ENCODE peak calls at places on chromosomes 5 and 9, in ten cellular contexts. One of them, this sample, is unnamed.
A peak's percentile ranks its signal among the peaks of the same experiment; 100 is the strongest.

GRCh38 chr9:27945386-27945785 is 372.1 kb upstream of the C9orf72 start:
- DNase-seq in A549: no peak
- DNase-seq in CD4-positive, CD25-positive, alpha-beta regulatory T cell: no peak
- DNase-seq in heart left ventricle: no peak
- DNase-seq in tibial nerve: no peak
- DNase-seq in upper lobe of left lung: no peak
- DNase-seq in CD8-positive, alpha-beta T cell: no peak
- DNase-seq in SK-N-SH: no peak
- DNase-seq in GM23338: no peak
- DNase-seq in uterus: no peak
- DNase-seq in this sample: no peak

GRCh38 chr5:157606046-157606445 is 30.5 kb upstream of the ADAM19 start:
- DNase-seq in CD8-positive, alpha-beta T cell: no peak
- DNase-seq in tibial nerve: no peak
- DNase-seq in upper lobe of left lung: no peak
- DNase-seq in A549: no peak
- DNase-seq in CD4-positive, CD25-positive, alpha-beta regulatory T cell: no peak
- DNase-seq in uterus: no peak
- DNase-seq in GM23338: no peak
- DNase-seq in heart left ventricle: no peak
- DNase-seq in SK-N-SH: peak; percentile 19
- DNase-seq in this sample: no peak

GRCh38 chr5:159095882-159096554 is 3.7 kb downstream of the EBF1 start:
- DNase-seq in upper lobe of left lung: no peak
- DNase-seq in CD8-positive, alpha-beta T cell: no peak
- DNase-seq in uterus: no peak
- DNase-seq in heart left ventricle: no peak
- DNase-seq in A549: no peak
- DNase-seq in SK-N-SH: no peak
- DNase-seq in GM23338: peak; percentile 52
- DNase-seq in tibial nerve: no peak
- DNase-seq in CD4-positive, CD25-positive, alpha-beta regulatory T cell: no peak
- DNase-seq in this sample: no peak

GRCh38 chr5:73591102-73591695 is 25.7 kb downstream of the UTP15 start:
- DNase-seq in heart left ventricle: peak; percentile 54
- DNase-seq in GM23338: peak; percentile 85
- DNase-seq in uterus: peak; percentile 65
- DNase-seq in A549: peak; percentile 64
- DNase-seq in upper lobe of left lung: no peak
- DNase-seq in CD8-positive, alpha-beta T cell: peak; percentile 16
- DNase-seq in tibial nerve: peak; percentile 92
- DNase-seq in CD4-positive, CD25-positive, alpha-beta regulatory T cell: peak; percentile 42
- DNase-seq in SK-N-SH: peak; percentile 54
- DNase-seq in this sample: peak; percentile 27

GRCh38 chr9:3528466-3528865 is 2.7 kb upstream of the RFX3 start:
- DNase-seq in GM23338: no peak
- DNase-seq in CD8-positive, alpha-beta T cell: peak; percentile 20
- DNase-seq in A549: no peak
- DNase-seq in SK-N-SH: no peak
- DNase-seq in uterus: no peak
- DNase-seq in heart left ventricle: no peak
- DNase-seq in tibial nerve: no peak
- DNase-seq in upper lobe of left lung: no peak
- DNase-seq in CD4-positive, CD25-positive, alpha-beta regulatory T cell: peak; percentile 37
- DNase-seq in this sample: peak; percentile 35

GRCh38 chr5:110463116-110463515 is 263.4 kb downstream of the TMEM232 start:
- DNase-seq in uterus: no peak
- DNase-seq in tibial nerve: no peak
- DNase-seq in heart left ventricle: no peak
- DNase-seq in SK-N-SH: no peak
- DNase-seq in GM23338: no peak
- DNase-seq in A549: no peak
- DNase-seq in CD4-positive, CD25-positive, alpha-beta regulatory T cell: no peak
- DNase-seq in upper lobe of left lung: no peak
- DNase-seq in CD8-positive, alpha-beta T cell: no peak
- DNase-seq in this sample: no peak

GRCh38 chr5:154826-155225 is 36.5 kb upstream of the LRRC14B start:
- DNase-seq in heart left ventricle: no peak
- DNase-seq in CD4-positive, CD25-positive, alpha-beta regulatory T cell: no peak
- DNase-seq in CD8-positive, alpha-beta T cell: no peak
- DNase-seq in SK-N-SH: peak; percentile 7
- DNase-seq in tibial nerve: no peak
- DNase-seq in upper lobe of left lung: no peak
- DNase-seq in uterus: no peak
- DNase-seq in A549: no peak
- DNase-seq in GM23338: no peak
- DNase-seq in this sample: no peak

GRCh38 chr5:115559524-115559923 is 14.9 kb upstream of the FEM1C start:
- DNase-seq in tibial nerve: no peak
- DNase-seq in uterus: no peak
- DNase-seq in heart left ventricle: no peak
- DNase-seq in SK-N-SH: no peak
- DNase-seq in GM23338: no peak
- DNase-seq in A549: no peak
- DNase-seq in CD4-positive, CD25-positive, alpha-beta regulatory T cell: no peak
- DNase-seq in upper lobe of left lung: no peak
- DNase-seq in CD8-positive, alpha-beta T cell: no peak
- DNase-seq in this sample: no peak

GRCh38 chr5:5826911-5827310 is 404.4 kb downstream of the ICE1 start:
- DNase-seq in A549: no peak
- DNase-seq in GM23338: no peak
- DNase-seq in SK-N-SH: no peak
- DNase-seq in CD4-positive, CD25-positive, alpha-beta regulatory T cell: no peak
- DNase-seq in heart left ventricle: no peak
- DNase-seq in tibial nerve: no peak
- DNase-seq in upper lobe of left lung: no peak
- DNase-seq in CD8-positive, alpha-beta T cell: no peak
- DNase-seq in uterus: no peak
- DNase-seq in this sample: no peak

GRCh38 chr9:76567086-76567485 is 108.1 kb downstream of the GCNT1 start:
- DNase-seq in GM23338: no peak
- DNase-seq in uterus: no peak
- DNase-seq in heart left ventricle: no peak
- DNase-seq in A549: no peak
- DNase-seq in CD4-positive, CD25-positive, alpha-beta regulatory T cell: no peak
- DNase-seq in tibial nerve: no peak
- DNase-seq in SK-N-SH: no peak
- DNase-seq in CD8-positive, alpha-beta T cell: no peak
- DNase-seq in upper lobe of left lung: no peak
- DNase-seq in this sample: no peak

GRCh38 chr5:169656125-169656990 is 19.3 kb downstream of the DOCK2 start:
- DNase-seq in GM23338: no peak
- DNase-seq in CD8-positive, alpha-beta T cell: no peak
- DNase-seq in A549: no peak
- DNase-seq in SK-N-SH: no peak
- DNase-seq in upper lobe of left lung: peak; percentile 6
- DNase-seq in CD4-positive, CD25-positive, alpha-beta regulatory T cell: no peak
- DNase-seq in uterus: no peak
- DNase-seq in heart left ventricle: no peak
- DNase-seq in tibial nerve: no peak
- DNase-seq in this sample: no peak

GRCh38 chr5:78320461-78320860 is 26.0 kb upstream of the AP3B1 start:
- DNase-seq in GM23338: peak; percentile 67
- DNase-seq in SK-N-SH: peak; percentile 26
- DNase-seq in CD4-positive, CD25-positive, alpha-beta regulatory T cell: peak; percentile 1
- DNase-seq in A549: no peak
- DNase-seq in uterus: no peak
- DNase-seq in heart left ventricle: no peak
- DNase-seq in CD8-positive, alpha-beta T cell: no peak
- DNase-seq in upper lobe of left lung: no peak
- DNase-seq in tibial nerve: peak; percentile 9
- DNase-seq in this sample: no peak

GRCh38 chr5:102932781-102933180 is 177.7 kb downstream of the PAM start:
- DNase-seq in A549: no peak
- DNase-seq in CD8-positive, alpha-beta T cell: no peak
- DNase-seq in tibial nerve: no peak
- DNase-seq in CD4-positive, CD25-positive, alpha-beta regulatory T cell: no peak
- DNase-seq in heart left ventricle: no peak
- DNase-seq in SK-N-SH: no peak
- DNase-seq in uterus: no peak
- DNase-seq in upper lobe of left lung: no peak
- DNase-seq in GM23338: no peak
- DNase-seq in this sample: no peak

GRCh38 chr5:31811210-31811609 is 172.3 kb downstream of the PDZD2 start:
- DNase-seq in GM23338: no peak
- DNase-seq in A549: peak; percentile 72
- DNase-seq in upper lobe of left lung: no peak
- DNase-seq in heart left ventricle: no peak
- DNase-seq in tibial nerve: no peak
- DNase-seq in SK-N-SH: no peak
- DNase-seq in uterus: no peak
- DNase-seq in CD8-positive, alpha-beta T cell: no peak
- DNase-seq in CD4-positive, CD25-positive, alpha-beta regulatory T cell: no peak
- DNase-seq in this sample: no peak

GRCh38 chr5:171534009-171534895 is 114.8 kb downstream of the FGF18 start:
- DNase-seq in tibial nerve: no peak
- DNase-seq in GM23338: no peak
- DNase-seq in uterus: no peak
- DNase-seq in CD8-positive, alpha-beta T cell: no peak
- DNase-seq in A549: no peak
- DNase-seq in SK-N-SH: no peak
- DNase-seq in upper lobe of left lung: no peak
- DNase-seq in CD4-positive, CD25-positive, alpha-beta regulatory T cell: no peak
- DNase-seq in heart left ventricle: no peak
- DNase-seq in this sample: no peak

GRCh38 chr9:36781532-36781931 is 208.8 kb downstream of the MELK start:
- DNase-seq in CD4-positive, CD25-positive, alpha-beta regulatory T cell: no peak
- DNase-seq in A549: no peak
- DNase-seq in tibial nerve: no peak
- DNase-seq in upper lobe of left lung: no peak
- DNase-seq in uterus: no peak
- DNase-seq in CD8-positive, alpha-beta T cell: no peak
- DNase-seq in SK-N-SH: no peak
- DNase-seq in GM23338: no peak
- DNase-seq in heart left ventricle: no peak
- DNase-seq in this sample: no peak

DNA sequence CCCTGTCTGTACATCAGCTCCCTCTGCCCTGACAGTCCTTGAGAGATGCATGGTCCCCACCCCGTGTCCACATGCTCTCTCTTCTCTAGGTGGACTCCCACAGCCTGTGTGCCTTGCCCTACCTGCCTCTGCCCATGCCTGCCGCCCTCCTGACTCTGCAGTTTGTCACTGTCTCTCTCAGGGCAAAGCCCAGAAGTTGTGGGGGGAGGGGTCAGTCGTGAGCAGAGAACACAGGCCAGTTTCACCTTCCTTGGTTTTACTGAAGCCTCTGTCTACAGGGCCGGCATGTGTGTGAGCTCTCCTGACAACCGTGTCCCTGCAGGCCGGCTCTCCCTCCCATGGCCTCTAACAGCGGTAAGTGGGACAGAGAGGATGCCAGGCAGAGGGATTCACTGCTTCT is 43.5 kb upstream of the SLC25A51 start:
- DNase-seq in heart left ventricle: no peak
- DNase-seq in uterus: no peak
- DNase-seq in CD8-positive, alpha-beta T cell: no peak
- DNase-seq in GM23338: no peak
- DNase-seq in A549: no peak
- DNase-seq in CD4-positive, CD25-positive, alpha-beta regulatory T cell: no peak
- DNase-seq in tibial nerve: no peak
- DNase-seq in SK-N-SH: no peak
- DNase-seq in upper lobe of left lung: no peak
- DNase-seq in this sample: no peak
- H3K27ac ChIP-seq in heart left ventricle: no peak overlapping the region
- H3K27ac ChIP-seq in uterus: no peak overlapping the region
- H3K27ac ChIP-seq in CD8-positive, alpha-beta T cell: no peak overlapping the region
- H3K27ac ChIP-seq in GM23338: no peak overlapping the region
- H3K27ac ChIP-seq in A549: peak overlapping the region; percentile 91
- H3K27ac ChIP-seq in CD4-positive, CD25-positive, alpha-beta regulatory T cell: no peak overlapping the region
- H3K27ac ChIP-seq in tibial nerve: no peak overlapping the region
- H3K27ac ChIP-seq in SK-N-SH: no peak overlapping the region
- H3K27ac ChIP-seq in upper lobe of left lung: no peak overlapping the region
- H3K27ac ChIP-seq in this sample: no peak overlapping the region

DNA sequence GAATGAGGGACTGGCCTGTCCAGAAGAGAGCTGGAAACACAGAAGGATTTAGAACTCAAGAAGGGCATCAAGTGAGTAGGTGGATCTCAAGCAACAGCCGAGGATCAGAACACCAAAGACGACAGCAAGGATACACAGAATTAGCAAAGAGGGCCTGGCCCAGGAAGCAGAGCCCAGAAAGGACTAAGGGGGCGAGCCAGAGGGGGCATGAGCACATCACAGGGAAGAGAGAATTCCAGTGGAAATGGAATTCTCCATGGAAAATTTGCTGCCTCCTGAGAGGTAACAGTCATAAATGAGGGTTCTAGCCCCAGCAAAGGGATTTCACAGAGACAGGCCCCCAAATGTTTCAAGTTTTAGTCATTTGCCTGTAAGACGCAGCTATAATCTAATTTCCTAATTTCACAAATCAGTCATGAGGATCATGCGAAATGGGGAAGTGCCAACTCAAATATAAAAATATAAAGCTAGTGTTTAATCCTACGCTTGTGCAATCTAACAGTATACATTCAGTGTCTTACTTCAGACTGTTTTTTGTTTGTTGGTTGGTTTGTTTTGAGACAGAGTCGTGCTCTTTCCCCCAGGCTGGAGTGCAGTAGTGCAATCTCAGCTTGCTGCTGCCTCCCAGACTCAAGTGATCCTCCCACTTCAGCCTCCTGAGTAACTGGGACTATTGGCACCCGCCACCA is 46.7 kb downstream of the FNBP1 start:
- DNase-seq in CD4-positive, CD25-positive, alpha-beta regulatory T cell: no peak
- DNase-seq in tibial nerve: no peak
- DNase-seq in CD8-positive, alpha-beta T cell: no peak
- DNase-seq in upper lobe of left lung: no peak
- DNase-seq in SK-N-SH: no peak
- DNase-seq in A549: no peak
- DNase-seq in uterus: no peak
- DNase-seq in GM23338: no peak
- DNase-seq in heart left ventricle: no peak
- DNase-seq in this sample: no peak
- H3K27ac ChIP-seq in CD4-positive, CD25-positive, alpha-beta regulatory T cell: peak overlapping the region; percentile 70
- H3K27ac ChIP-seq in tibial nerve: peak overlapping the region; percentile 94
- H3K27ac ChIP-seq in CD8-positive, alpha-beta T cell: peak overlapping the region; percentile 13
- H3K27ac ChIP-seq in upper lobe of left lung: peak overlapping the region; percentile 45
- H3K27ac ChIP-seq in SK-N-SH: peak overlapping the region; percentile 48
- H3K27ac ChIP-seq in A549: no peak overlapping the region
- H3K27ac ChIP-seq in uterus: peak overlapping the region; percentile 77
- H3K27ac ChIP-seq in GM23338: no peak overlapping the region
- H3K27ac ChIP-seq in heart left ventricle: no peak overlapping the region
- H3K27ac ChIP-seq in this sample: peak overlapping the region; percentile 64

GRCh38 chr5:165999693-166000092 is 2291.8 kb upstream of the WWC1 start:
- DNase-seq in SK-N-SH: no peak
- DNase-seq in tibial nerve: no peak
- DNase-seq in uterus: no peak
- DNase-seq in CD4-positive, CD25-positive, alpha-beta regulatory T cell: no peak
- DNase-seq in CD8-positive, alpha-beta T cell: no peak
- DNase-seq in upper lobe of left lung: no peak
- DNase-seq in heart left ventricle: no peak
- DNase-seq in GM23338: no peak
- DNase-seq in A549: no peak
- DNase-seq in this sample: no peak

GRCh38 chr5:166004006-166004405 is 2287.4 kb upstream of the WWC1 start:
- DNase-seq in SK-N-SH: no peak
- DNase-seq in uterus: no peak
- DNase-seq in A549: no peak
- DNase-seq in tibial nerve: no peak
- DNase-seq in CD4-positive, CD25-positive, alpha-beta regulatory T cell: no peak
- DNase-seq in CD8-positive, alpha-beta T cell: no peak
- DNase-seq in upper lobe of left lung: no peak
- DNase-seq in GM23338: no peak
- DNase-seq in heart left ventricle: no peak
- DNase-seq in this sample: no peak
- H3K27ac ChIP-seq in SK-N-SH: no peak overlapping the region
- H3K27ac ChIP-seq in uterus: no peak overlapping the region
- H3K27ac ChIP-seq in A549: no peak overlapping the region
- H3K27ac ChIP-seq in tibial nerve: no peak overlapping the region
- H3K27ac ChIP-seq in CD4-positive, CD25-positive, alpha-beta regulatory T cell: no peak overlapping the region
- H3K27ac ChIP-seq in CD8-positive, alpha-beta T cell: no peak overlapping the region
- H3K27ac ChIP-seq in upper lobe of left lung: no peak overlapping the region
- H3K27ac ChIP-seq in GM23338: no peak overlapping the region
- H3K27ac ChIP-seq in heart left ventricle: no peak overlapping the region
- H3K27ac ChIP-seq in this sample: no peak overlapping the region

GRCh38 chr5:132102944-132103343 is 29.4 kb downstream of the CSF2 start:
- DNase-seq in A549: no peak
- DNase-seq in tibial nerve: no peak
- DNase-seq in heart left ventricle: no peak
- DNase-seq in uterus: no peak
- DNase-seq in SK-N-SH: no peak
- DNase-seq in CD4-positive, CD25-positive, alpha-beta regulatory T cell: no peak
- DNase-seq in upper lobe of left lung: no peak
- DNase-seq in CD8-positive, alpha-beta T cell: no peak
- DNase-seq in GM23338: no peak
- DNase-seq in this sample: no peak
- H3K27ac ChIP-seq in A549: peak overlapping the region; percentile 81
- H3K27ac ChIP-seq in tibial nerve: peak overlapping the region; percentile 33
- H3K27ac ChIP-seq in heart left ventricle: no peak overlapping the region
- H3K27ac ChIP-seq in uterus: no peak overlapping the region
- H3K27ac ChIP-seq in SK-N-SH: peak overlapping the region; percentile 85
- H3K27ac ChIP-seq in CD4-positive, CD25-positive, alpha-beta regulatory T cell: peak overlapping the region; percentile 73
- H3K27ac ChIP-seq in upper lobe of left lung: peak overlapping the region; percentile 36
- H3K27ac ChIP-seq in CD8-positive, alpha-beta T cell: peak overlapping the region; percentile 15
- H3K27ac ChIP-seq in GM23338: no peak overlapping the region
- H3K27ac ChIP-seq in this sample: peak overlapping the region; percentile 66